ENCODE peak calls at places on chromosomes 5 and 9, in seven cellular contexts. N, V, A, G, K, R and E are unnamed samples.
A peak's percentile ranks its signal among the peaks of the same experiment; 100 is the strongest.

GRCh38 chr5:135729582-135729879 is 104.9 kb upstream of the SLC25A48 start:
- DNase-seq in N (no peak), V (no peak), A (peak; percentile 5), G (no peak), K (no peak), R (no peak), E (no peak)

GRCh38 chr5:55897905-55898304 is 46.7 kb downstream of the IL31RA start:
- DNase-seq in N (no peak), V (no peak), A (peak; percentile 97), G (no peak), K (no peak), R (no peak), E (peak; percentile 87)

GRCh38 chr9:114989600-114990410 is 59.4 kb upstream of the TNFSF8 start:
- DNase-seq in N (no peak), V (no peak), A (no peak), G (no peak), K (no peak), R (no peak), E (no peak)

GRCh38 chr5:95533106-95533505 is 21.7 kb downstream of the SKIC3 start:
- DNase-seq in N (no peak), V (no peak), A (no peak), G (no peak), K (no peak), R (no peak), E (no peak)

GRCh38 chr9:26310294-26310693 is 582.3 kb downstream of the CAAP1 start:
- DNase-seq in N (no peak), V (no peak), A (peak; percentile 70), G (no peak), K (no peak), R (no peak), E (no peak)

GRCh38 chr9:101087426-101087825 is 58.9 kb downstream of the PLPPR1 start:
- DNase-seq in N (peak; percentile 8), V (no peak), A (no peak), G (no peak), K (no peak), R (no peak), E (no peak)

GRCh38 chr5:142722146-142722545 is 36.3 kb upstream of the FGF1 start:
- DNase-seq in N (no peak), V (peak; percentile 11), A (no peak), G (no peak), K (no peak), R (no peak), E (no peak)

GRCh38 chr5:158236511-158237335 is 377.8 kb upstream of the CLINT1 start:
- DNase-seq in N (no peak), V (no peak), A (no peak), G (no peak), K (no peak), R (no peak), E (no peak)

GRCh38 chr9:82894961-82895902 is 167.7 kb downstream of the RASEF start:
- DNase-seq in N (no peak), V (no peak), A (no peak), G (no peak), K (no peak), R (no peak), E (peak; percentile 41)

GRCh38 chr9:81318571-81318970 is 370.8 kb downstream of the TLE1 start:
- DNase-seq in N (no peak), V (no peak), A (peak; percentile 38), G (no peak), K (no peak), R (no peak), E (no peak)

GRCh38 chr5:111649516-111649915 is 107.5 kb downstream of the NREP start:
- DNase-seq in N (no peak), V (no peak), A (no peak), G (no peak), K (no peak), R (no peak), E (no peak)

GRCh38 chr5:113574417-113574816 is 60.9 kb downstream of the YTHDC2 start:
- DNase-seq in N (no peak), V (no peak), A (peak; percentile 88), G (no peak), K (no peak), R (no peak), E (no peak)

GRCh38 chr9:14652729-14653377 is 40.4 kb downstream of the ZDHHC21 start:
- DNase-seq in N (peak; percentile 11), V (peak; percentile 59), A (peak; percentile 30), G (no peak), K (no peak), R (no peak), E (peak; percentile 40)

GRCh38 chr5:7960142-7960541 is 91.2 kb downstream of the MTRR start:
- DNase-seq in N (no peak), V (no peak), A (no peak), G (no peak), K (no peak), R (no peak), E (no peak)

GRCh38 chr5:164345173-164345572 is 839.8 kb downstream of the MAT2B start:
- DNase-seq in N (peak; percentile 75), V (no peak), A (no peak), G (no peak), K (no peak), R (no peak), E (no peak)

GRCh38 chr5:141490771-141491170 is 1.9 kb downstream of the PCDHGC5 start:
- DNase-seq in N (no peak), V (no peak), A (no peak), G (peak; percentile 65), K (no peak), R (no peak), E (no peak)

GRCh38 chr9:120397453-120397852 is 182.5 kb downstream of the CDK5RAP2 start:
- DNase-seq in N (no peak), V (no peak), A (no peak), G (no peak), K (no peak), R (no peak), E (no peak)

GRCh38 chr5:8848997-8849585 is 696.8 kb downstream of the SEMA5A start:
- DNase-seq in N (no peak), V (no peak), A (peak; percentile 89), G (no peak), K (no peak), R (no peak), E (no peak)

GRCh38 chr9:116632990-116633441 is 54.1 kb upstream of the TRIM32 start:
- DNase-seq in N (no peak), V (no peak), A (peak; percentile 82), G (no peak), K (no peak), R (no peak), E (no peak)

GRCh38 chr5:94983861-94984535 is 300.9 kb downstream of the MCTP1 start:
- DNase-seq in N (no peak), V (no peak), A (peak; percentile 67), G (no peak), K (no peak), R (no peak), E (no peak)

GRCh38 chr5:77328926-77329647 is 118.6 kb downstream of the PDE8B start:
- DNase-seq in N (no peak), V (no peak), A (no peak), G (no peak), K (no peak), R (no peak), E (no peak)

GRCh38 chr9:110029422-110029814 is 178.5 kb downstream of the C9orf152 start:
- DNase-seq in N (no peak), V (no peak), A (peak; percentile 96), G (no peak), K (no peak), R (no peak), E (no peak)